ENCODE peak calls at places on chromosomes 4 and X, in four cellular contexts. U, T, A and F are unnamed samples.

GRCh38 chrX:34350552-34350951 is 218.4 kb upstream of the FAM47A start:
- DNase-seq in U (no peak), A (no peak), T (no peak), F (no peak)

GRCh38 chr4:39975488-39976089 is 2.1 kb downstream of the PDS5A start:
- DNase-seq in A (no peak), T (no peak), U (no peak), F (no peak)

GRCh38 chrX:38305971-38306370 is 21.3 kb downstream of the RPGR start:
- DNase-seq in U (no peak), A (no peak), T (no peak), F (no peak)

GRCh38 chrX:79100791-79101484 is 43.5 kb upstream of the GPR174 start:
- DNase-seq in T (no peak), A (no peak), U (no peak), F (no peak)

GRCh38 chr4:20995015-20995414 is 294.8 kb downstream of the PACRGL start:
- DNase-seq in T (no peak), A (no peak), U (no peak), F (no peak)

GRCh38 chr4:148926861-148927260 is 484.6 kb upstream of the NR3C2 start:
- DNase-seq in T (peak; percentile 76), A (no peak), U (peak; percentile 5), F (no peak)

GRCh38 chrX:67574696-67575095 is 30.9 kb downstream of the AR start:
- DNase-seq in U (no peak), T (no peak), A (no peak), F (no peak)

GRCh38 chr4:24664956-24665355 is 80.6 kb upstream of the DHX15 start:
- DNase-seq in A (no peak), U (no peak), T (no peak), F (no peak)

GRCh38 chr4:37763164-37763444 is 63.4 kb upstream of the PGM2 start:
- DNase-seq in T (no peak), A (no peak), U (no peak), F (no peak)

GRCh38 chr4:76993787-76994641 is 44.5 kb downstream of the SEPTIN11 start:
- DNase-seq in U (no peak), T (no peak), A (no peak), F (no peak)

GRCh38 chr4:95204873-95205272 is 343.9 kb downstream of the UNC5C start:
- DNase-seq in A (no peak), U (no peak), T (no peak), F (no peak)

GRCh38 chr4:15681067-15681371 is 608 bp upstream of the FAM200B start:
- DNase-seq in A (no peak), U (no peak), T (no peak), F (no peak)

GRCh38 chr4:174189392-174190029 is 94.0 kb downstream of the FBXO8 start:
- DNase-seq in U (no peak), T (no peak), A (no peak), F (no peak)

GRCh38 chr4:98504091-98504490 is 154.3 kb downstream of the TSPAN5 start:
- DNase-seq in T (no peak), A (no peak), U (no peak), F (no peak)

GRCh38 chr4:151417766-151418376 is 8.9 kb downstream of the FHIP1A start:
- DNase-seq in U (no peak), A (no peak), T (no peak), F (no peak)

GRCh38 chr4:75848891-75849290 is 53.4 kb downstream of the PPEF2 start:
- DNase-seq in T (no peak), A (no peak), U (no peak), F (no peak)

GRCh38 chrX:107741318-107741813 is 34.2 kb downstream of the TSC22D3 start:
- DNase-seq in T (no peak), U (peak; percentile 30), A (no peak), F (no peak)
- H3K4me1 ChIP-seq in T (peaks cover 4% of the 10 kb centered on the region), U (peaks cover 44% of the 10 kb centered on the region), A (peaks cover 27% of the 10 kb centered on the region), F (peaks cover 30% of the 10 kb centered on the region)

GRCh38 chr4:155411546-155411945 is 34.8 kb upstream of the MAP9 start:
- DNase-seq in T (no peak), U (no peak), A (no peak), F (no peak)

GRCh38 chr4:155419266-155419665 is 42.5 kb upstream of the MAP9 start:
- DNase-seq in A (no peak), T (no peak), U (no peak), F (no peak)

GRCh38 chr4:155415662-155416061 is 38.9 kb upstream of the MAP9 start:
- DNase-seq in U (no peak), A (no peak), T (no peak), F (no peak)

GRCh38 chr4:155408796-155409195 is 32.0 kb upstream of the MAP9 start:
- DNase-seq in A (no peak), U (no peak), T (no peak), F (no peak)

GRCh38 chr4:155413451-155413850 is 36.7 kb upstream of the MAP9 start:
- DNase-seq in U (no peak), T (no peak), A (no peak), F (no peak)
- H3K4me1 ChIP-seq in U (no peaks in the 10 kb centered on the region), T (no peaks in the 10 kb centered on the region), A (no peaks in the 10 kb centered on the region), F (no peaks in the 10 kb centered on the region)

GRCh38 chr4:6268650-6269399 is 825 bp upstream of the WFS1 start:
- DNase-seq in A (no peak), T (no peak), U (no peak), F (peak; percentile 48)
- H3K4me1 ChIP-seq in A (peaks cover 35% of the 10 kb centered on the region), T (peaks cover 6% of the 10 kb centered on the region), U (peaks cover 59% of the 10 kb centered on the region), F (peaks cover 27% of the 10 kb centered on the region)

GRCh38 chr4:88251914-88252313 is 32.4 kb downstream of the PPM1K start:
- DNase-seq in A (no peak), T (no peak), U (no peak), F (no peak)

GRCh38 chr4:88244056-88244455 is 40.3 kb downstream of the PPM1K start:
- DNase-seq in T (no peak), A (no peak), U (peak; percentile 54), F (no peak)

GRCh38 chr4:88246600-88246999 is 37.8 kb downstream of the PPM1K start:
- DNase-seq in T (no peak), A (no peak), U (no peak), F (no peak)

GRCh38 chr4:88244821-88245579 is 39.4 kb downstream of the PPM1K start:
- DNase-seq in T (no peak), A (peak; percentile 27), U (peak; percentile 47), F (no peak)

GRCh38 chr4:88247148-88247547 is 37.2 kb downstream of the PPM1K start:
- DNase-seq in A (no peak), U (no peak), T (no peak), F (no peak)
- H3K4me1 ChIP-seq in A (no peaks in the 10 kb centered on the region), U (peaks cover 4% of the 10 kb centered on the region), T (no peaks in the 10 kb centered on the region), F (peaks cover 2% of the 10 kb centered on the region)

DNA sequence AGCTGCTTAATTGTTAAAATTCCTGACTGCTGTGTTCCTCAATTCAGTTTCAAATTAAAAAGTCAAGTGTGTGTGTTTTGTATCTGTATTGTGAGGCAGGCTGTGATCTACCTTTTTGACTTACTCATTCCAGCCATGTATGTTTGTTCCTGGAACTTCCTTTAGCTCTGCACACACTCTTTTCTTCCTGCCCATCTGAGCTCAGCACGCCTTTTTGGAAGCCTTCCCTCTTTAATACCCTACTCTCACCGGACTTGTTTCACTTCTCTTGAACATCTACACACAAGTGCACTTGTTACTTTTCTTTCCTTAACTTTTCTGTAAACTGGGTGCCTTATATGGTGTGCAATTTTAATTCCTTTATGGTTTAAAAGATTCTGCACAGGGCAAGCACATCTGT is 66.3 kb upstream of the LIMCH1 start:
- DNase-seq in A (no peak), U (no peak), T (no peak), F (no peak)
- H3K4me1 ChIP-seq in A (peaks cover 6% of the 10 kb centered on the region), U (peaks cover 21% of the 10 kb centered on the region), T (no peaks in the 10 kb centered on the region), F (no peaks in the 10 kb centered on the region)

GRCh38 chr4:102530986-102531385 is 29.8 kb downstream of the NFKB1 start:
- DNase-seq in U (no peak), T (no peak), A (no peak), F (no peak)
- H3K4me1 ChIP-seq in U (peaks cover 15% of the 10 kb centered on the region), T (no peaks in the 10 kb centered on the region), A (no peaks in the 10 kb centered on the region), F (peaks cover 5% of the 10 kb centered on the region)

DNA sequence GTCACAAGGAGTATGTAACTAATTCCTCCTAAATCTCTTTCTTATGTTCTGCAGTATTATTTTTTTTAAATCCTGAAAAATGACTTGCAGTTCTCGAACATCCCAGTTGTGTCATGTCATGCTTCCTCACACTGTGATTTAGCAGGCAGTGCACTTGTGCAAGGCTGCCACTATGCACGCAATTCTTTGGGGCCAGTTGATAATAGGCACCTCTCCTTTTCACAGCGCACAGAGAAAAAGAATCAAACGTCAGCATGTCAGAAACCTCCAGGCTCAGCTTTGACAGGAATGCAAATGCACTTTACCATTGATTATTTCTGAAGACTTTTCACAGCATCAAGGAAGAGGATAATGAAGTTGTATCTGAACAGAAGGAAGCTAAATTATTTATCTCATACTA is 62.9 kb downstream of the FGF13 start:
- DNase-seq in T (no peak), U (no peak), A (no peak), F (no peak)
- H3K4me1 ChIP-seq in T (no peaks in the 10 kb centered on the region), U (no peaks in the 10 kb centered on the region), A (no peaks in the 10 kb centered on the region), F (no peaks in the 10 kb centered on the region)